ENCODE peak calls at places on chromosomes 3 and 15, in five cellular contexts. R is stimulated activated CD4-positive, alpha-beta T cell treated with anti-CD3 and anti-CD28 coated beads, Interleukin-4, amount 100 ng/mL, for 48 hours; U is stimulated activated CD8-positive, alpha-beta memory T cell treated with anti-CD3 and anti-CD28 coated beads, Interleukin-4, amount 100 ng/mL, for 48 hours; T is anterior cingulate cortex; E is thoracic aorta. V is an unnamed sample.

GRCh38 chr3:13515786-13516783 is 32.8 kb upstream of the FBLN2 start:
- DNase-seq in R (no peak), U (no peak), T (no peak), E (no peak), V (no peak)

GRCh38 chr15:75213768-75214221 is 12.1 kb downstream of the C15orf39 start:
- DNase-seq in R (no peak), U (no peak), T (no peak), E (no peak), V (no peak)

GRCh38 chr3:187722206-187722612 is 19.9 kb upstream of the RTP2 start:
- DNase-seq in R (no peak), U (no peak), T (no peak), E (no peak), V (no peak)

GRCh38 chr15:63197626-63198025 is 8.2 kb downstream of the RAB8B start:
- DNase-seq in R (no peak), U (no peak), T (no peak), E (no peak), V (no peak)

GRCh38 chr3:194135516-194135805 is 487 bp upstream of the HES1 start:
- DNase-seq in R (no peak), U (no peak), T (no peak), E (no peak), V (no peak)

GRCh38 chr15:48557335-48557734 is 88.2 kb downstream of the FBN1 start:
- DNase-seq in R (no peak), U (no peak), T (no peak), E (no peak), V (no peak)

GRCh38 chr3:127750226-127751031 is 71.9 kb downstream of the MGLL start:
- DNase-seq in R (peak; percentile 4), U (peak; percentile 33), T (no peak), E (no peak), V (peak; percentile 24)

GRCh38 chr3:123151251-123151705 is 50.5 kb upstream of the SEC22A start:
- DNase-seq in R (no peak), U (no peak), T (no peak), E (no peak), V (no peak)

GRCh38 chr15:68450192-68450591 is 18.2 kb upstream of the ITGA11 start:
- DNase-seq in R (no peak), U (no peak), T (no peak), E (no peak), V (no peak)

GRCh38 chr3:149401215-149401925 is 23.9 kb upstream of the TM4SF1 start:
- DNase-seq in R (no peak), U (no peak), T (no peak), E (no peak), V (peak; percentile 9)

GRCh38 chr3:50388021-50388719 is 28.8 kb upstream of the TMEM115 start:
- DNase-seq in R (no peak), U (no peak), T (no peak), E (no peak), V (no peak)

GRCh38 chr3:129045675-129046036 is 14.9 kb upstream of the GP9 start:
- DNase-seq in R (peak; percentile 16), U (peak; percentile 62), T (no peak), E (no peak), V (no peak)

GRCh38 chr3:163490119-163490518 is 1588.2 kb downstream of the SI start:
- DNase-seq in R (peak; percentile 8), U (peak; percentile 39), T (no peak), E (no peak), V (peak; percentile 48)

GRCh38 chr3:196927571-196928453 is 14.5 kb downstream of the NCBP2 start:
- DNase-seq in R (no peak), U (no peak), T (no peak), E (no peak), V (peak; percentile 34)

GRCh38 chr3:194089357-194090177 is 46.4 kb upstream of the HES1 start:
- DNase-seq in R (no peak), U (peak; percentile 39), T (no peak), E (peak; percentile 26), V (peak; percentile 97)

GRCh38 chr3:149042766-149043386 is 43.5 kb downstream of the HLTF start:
- DNase-seq in R (no peak), U (no peak), T (no peak), E (no peak), V (peak; percentile 9)

GRCh38 chr3:180059351-180059750 is 22.6 kb upstream of the PEX5L start:
- DNase-seq in R (no peak), U (no peak), T (no peak), E (no peak), V (peak; percentile 58)

GRCh38 chr15:63367390-63367789 is 14.3 kb downstream of the CA12 start:
- DNase-seq in R (no peak), U (no peak), T (no peak), E (no peak), V (no peak)

GRCh38 chr15:68812596-68813548 is 7.8 kb downstream of the ANP32A start:
- DNase-seq in R (no peak), U (no peak), T (no peak), E (no peak), V (no peak)

GRCh38 chr3:133572158-133573053 is 1.1 kb upstream of the CDV3 start:
- DNase-seq in R (no peak), U (peak; percentile 33), T (no peak), E (no peak), V (peak; percentile 42)

GRCh38 chr15:40103124-40103858 is 5.4 kb downstream of the BMF start:
- DNase-seq in R (no peak), U (no peak), T (peak; percentile 80), E (peak; percentile 61), V (no peak)

GRCh38 chr15:99017322-99017701 is 9.7 kb upstream of the PGPEP1L start:
- DNase-seq in R (no peak), U (no peak), T (no peak), E (no peak), V (no peak)

GRCh38 chr3:65344846-65345245 is 657.0 kb upstream of the ADAMTS9 start:
- DNase-seq in R (no peak), U (no peak), T (no peak), E (no peak), V (no peak)

GRCh38 chr3:15753056-15753710 is 44.6 kb downstream of the ANKRD28 start:
- DNase-seq in R (no peak), U (no peak), T (no peak), E (no peak), V (no peak)

GRCh38 chr15:84402856-84403608 is 167.5 kb downstream of the GOLGA6L4 start:
- DNase-seq in R (no peak), U (no peak), T (no peak), E (no peak), V (no peak)

GRCh38 chr3:114519415-114519814 is 225.6 kb downstream of the TIGIT start:
- DNase-seq in R (no peak), U (no peak), T (no peak), E (no peak), V (no peak)

V was measured in RKO.